ENCODE peak calls at places on chromosomes 1 and 21, in eight cellular contexts. One of them, this sample, is unnamed.

GRCh38 chr1:52186449-52186848 is 44.6 kb downstream of the ZFYVE9 start:
- DNase-seq in HFFc6: no peak
- DNase-seq in RWPE2: no peak
- DNase-seq in fibroblast of lung: peak; percentile 39
- DNase-seq in kidney epithelial cell: no peak
- DNase-seq in glutamatergic neuron: no peak
- DNase-seq in osteocyte: no peak
- DNase-seq in esophagus squamous epithelium: no peak
- DNase-seq in this sample: no peak

GRCh38 chr21:42570841-42571387 is 57.3 kb downstream of the SLC37A1 start:
- DNase-seq in esophagus squamous epithelium: no peak
- DNase-seq in fibroblast of lung: no peak
- DNase-seq in glutamatergic neuron: peak; percentile 37
- DNase-seq in HFFc6: no peak
- DNase-seq in RWPE2: no peak
- DNase-seq in kidney epithelial cell: peak; percentile 28
- DNase-seq in osteocyte: no peak
- DNase-seq in this sample: no peak

GRCh38 chr1:46692806-46693770 is 21.4 kb downstream of the TEX38 start:
- DNase-seq in osteocyte: no peak
- DNase-seq in esophagus squamous epithelium: no peak
- DNase-seq in HFFc6: no peak
- DNase-seq in fibroblast of lung: no peak
- DNase-seq in glutamatergic neuron: no peak
- DNase-seq in RWPE2: no peak
- DNase-seq in kidney epithelial cell: no peak
- DNase-seq in this sample: no peak

GRCh38 chr1:20867847-20868246 is 80.7 kb upstream of the HP1BP3 start:
- DNase-seq in HFFc6: peak; percentile 8
- DNase-seq in fibroblast of lung: no peak
- DNase-seq in kidney epithelial cell: no peak
- DNase-seq in esophagus squamous epithelium: no peak
- DNase-seq in glutamatergic neuron: no peak
- DNase-seq in osteocyte: no peak
- DNase-seq in RWPE2: no peak
- DNase-seq in this sample: no peak

GRCh38 chr21:43611598-43612369 is 47.5 kb downstream of the HSF2BP start:
- DNase-seq in RWPE2: no peak
- DNase-seq in esophagus squamous epithelium: no peak
- DNase-seq in glutamatergic neuron: peak; percentile 80
- DNase-seq in osteocyte: no peak
- DNase-seq in HFFc6: no peak
- DNase-seq in fibroblast of lung: peak; percentile 90
- DNase-seq in kidney epithelial cell: no peak
- DNase-seq in this sample: no peak

GRCh38 chr1:12034381-12034801 is 15.1 kb downstream of the MIIP start:
- DNase-seq in fibroblast of lung: peak; percentile 66
- DNase-seq in osteocyte: no peak
- DNase-seq in esophagus squamous epithelium: no peak
- DNase-seq in HFFc6: no peak
- DNase-seq in kidney epithelial cell: no peak
- DNase-seq in RWPE2: no peak
- DNase-seq in glutamatergic neuron: no peak
- DNase-seq in this sample: no peak

GRCh38 chr21:46084041-46084561 is 13.8 kb upstream of the COL6A2 start:
- DNase-seq in osteocyte: peak; percentile 85
- DNase-seq in RWPE2: no peak
- DNase-seq in kidney epithelial cell: no peak
- DNase-seq in HFFc6: no peak
- DNase-seq in glutamatergic neuron: no peak
- DNase-seq in esophagus squamous epithelium: no peak
- DNase-seq in fibroblast of lung: no peak
- DNase-seq in this sample: peak; percentile 87

GRCh38 chr1:151156515-151156819 is at the start of gene TNFAIP8L2:
- DNase-seq in glutamatergic neuron: no peak
- DNase-seq in HFFc6: no peak
- DNase-seq in osteocyte: no peak
- DNase-seq in RWPE2: no peak
- DNase-seq in esophagus squamous epithelium: no peak
- DNase-seq in kidney epithelial cell: no peak
- DNase-seq in fibroblast of lung: no peak
- DNase-seq in this sample: no peak

GRCh38 chr1:7374761-7375160 is 396.3 kb upstream of the VAMP3 start:
- DNase-seq in glutamatergic neuron: no peak
- DNase-seq in kidney epithelial cell: no peak
- DNase-seq in esophagus squamous epithelium: no peak
- DNase-seq in osteocyte: peak; percentile 53
- DNase-seq in RWPE2: no peak
- DNase-seq in fibroblast of lung: no peak
- DNase-seq in HFFc6: no peak
- DNase-seq in this sample: no peak

GRCh38 chr1:83900530-83900929 is 98.4 kb downstream of the TTLL7 start:
- DNase-seq in esophagus squamous epithelium: no peak
- DNase-seq in RWPE2: no peak
- DNase-seq in kidney epithelial cell: no peak
- DNase-seq in glutamatergic neuron: no peak
- DNase-seq in osteocyte: no peak
- DNase-seq in fibroblast of lung: peak; percentile 56
- DNase-seq in HFFc6: peak; percentile 60
- DNase-seq in this sample: no peak

GRCh38 chr21:32463889-32464300 is 51.4 kb downstream of the EVA1C start:
- DNase-seq in HFFc6: peak; percentile 87
- DNase-seq in RWPE2: no peak
- DNase-seq in glutamatergic neuron: no peak
- DNase-seq in fibroblast of lung: peak; percentile 90
- DNase-seq in kidney epithelial cell: peak; percentile 21
- DNase-seq in osteocyte: no peak
- DNase-seq in esophagus squamous epithelium: no peak
- DNase-seq in this sample: no peak

GRCh38 chr1:177270863-177271262 is 100.1 kb downstream of the BRINP2 start:
- DNase-seq in kidney epithelial cell: no peak
- DNase-seq in HFFc6: no peak
- DNase-seq in fibroblast of lung: no peak
- DNase-seq in esophagus squamous epithelium: no peak
- DNase-seq in RWPE2: no peak
- DNase-seq in osteocyte: no peak
- DNase-seq in glutamatergic neuron: no peak
- DNase-seq in this sample: no peak

GRCh38 chr1:41456847-41457540 is 27.5 kb downstream of the EDN2 start:
- DNase-seq in glutamatergic neuron: no peak
- DNase-seq in esophagus squamous epithelium: no peak
- DNase-seq in kidney epithelial cell: no peak
- DNase-seq in HFFc6: no peak
- DNase-seq in RWPE2: no peak
- DNase-seq in fibroblast of lung: no peak
- DNase-seq in osteocyte: no peak
- DNase-seq in this sample: no peak

GRCh38 chr1:2413495-2414296 is 1.3 kb upstream of the PEX10 start:
- DNase-seq in osteocyte: no peak
- DNase-seq in HFFc6: no peak
- DNase-seq in RWPE2: no peak
- DNase-seq in esophagus squamous epithelium: no peak
- DNase-seq in kidney epithelial cell: no peak
- DNase-seq in fibroblast of lung: no peak
- DNase-seq in glutamatergic neuron: no peak
- DNase-seq in this sample: no peak

GRCh38 chr1:151839457-151840409 is at the start of gene C2CD4D:
- DNase-seq in RWPE2: no peak
- DNase-seq in fibroblast of lung: no peak
- DNase-seq in glutamatergic neuron: peak; percentile 58
- DNase-seq in esophagus squamous epithelium: no peak
- DNase-seq in kidney epithelial cell: no peak
- DNase-seq in HFFc6: no peak
- DNase-seq in osteocyte: no peak
- DNase-seq in this sample: no peak

GRCh38 chr1:9590201-9590600 is 1.5 kb downstream of the TMEM201 start:
- DNase-seq in fibroblast of lung: no peak
- DNase-seq in kidney epithelial cell: no peak
- DNase-seq in HFFc6: no peak
- DNase-seq in glutamatergic neuron: no peak
- DNase-seq in RWPE2: no peak
- DNase-seq in esophagus squamous epithelium: no peak
- DNase-seq in osteocyte: no peak
- DNase-seq in this sample: no peak

GRCh38 chr1:194150242-194150641 is 963.8 kb upstream of the B3GALT2 start:
- DNase-seq in kidney epithelial cell: no peak
- DNase-seq in esophagus squamous epithelium: no peak
- DNase-seq in fibroblast of lung: no peak
- DNase-seq in glutamatergic neuron: no peak
- DNase-seq in RWPE2: no peak
- DNase-seq in osteocyte: no peak
- DNase-seq in HFFc6: no peak
- DNase-seq in this sample: no peak

GRCh38 chr21:30268608-30269197 is 14.0 kb downstream of the KRTAP24-1 start:
- DNase-seq in osteocyte: no peak
- DNase-seq in HFFc6: no peak
- DNase-seq in esophagus squamous epithelium: no peak
- DNase-seq in fibroblast of lung: no peak
- DNase-seq in kidney epithelial cell: no peak
- DNase-seq in RWPE2: no peak
- DNase-seq in glutamatergic neuron: no peak
- DNase-seq in this sample: no peak

GRCh38 chr1:28110555-28110954 is 22.1 kb upstream of the EYA3 start:
- DNase-seq in kidney epithelial cell: no peak
- DNase-seq in fibroblast of lung: no peak
- DNase-seq in esophagus squamous epithelium: no peak
- DNase-seq in glutamatergic neuron: no peak
- DNase-seq in RWPE2: no peak
- DNase-seq in HFFc6: peak; percentile 17
- DNase-seq in osteocyte: no peak
- DNase-seq in this sample: no peak

GRCh38 chr1:28114844-28115243 is 26.4 kb upstream of the EYA3 start:
- DNase-seq in esophagus squamous epithelium: no peak
- DNase-seq in RWPE2: no peak
- DNase-seq in osteocyte: no peak
- DNase-seq in fibroblast of lung: no peak
- DNase-seq in kidney epithelial cell: no peak
- DNase-seq in HFFc6: no peak
- DNase-seq in glutamatergic neuron: no peak
- DNase-seq in this sample: no peak

GRCh38 chr1:28115267-28115666 is 26.9 kb upstream of the EYA3 start:
- DNase-seq in osteocyte: no peak
- DNase-seq in RWPE2: no peak
- DNase-seq in glutamatergic neuron: no peak
- DNase-seq in HFFc6: no peak
- DNase-seq in fibroblast of lung: peak; percentile 30
- DNase-seq in kidney epithelial cell: no peak
- DNase-seq in esophagus squamous epithelium: no peak
- DNase-seq in this sample: no peak

GRCh38 chr1:28111157-28111556 is 22.7 kb upstream of the EYA3 start:
- DNase-seq in esophagus squamous epithelium: no peak
- DNase-seq in HFFc6: no peak
- DNase-seq in glutamatergic neuron: no peak
- DNase-seq in RWPE2: no peak
- DNase-seq in kidney epithelial cell: no peak
- DNase-seq in fibroblast of lung: no peak
- DNase-seq in osteocyte: no peak
- DNase-seq in this sample: no peak

GRCh38 chr1:28112388-28113311 is 24.2 kb upstream of the EYA3 start:
- DNase-seq in glutamatergic neuron: no peak
- DNase-seq in osteocyte: no peak
- DNase-seq in kidney epithelial cell: peak; percentile 63
- DNase-seq in fibroblast of lung: peak; percentile 56
- DNase-seq in RWPE2: no peak
- DNase-seq in HFFc6: peak; percentile 89
- DNase-seq in esophagus squamous epithelium: no peak
- DNase-seq in this sample: no peak
- TF ChIP-seq CTCF in glutamatergic neuron: no peak
- TF ChIP-seq CTCF in osteocyte: no peak
- TF ChIP-seq CTCF in kidney epithelial cell: peak; percentile 29
- TF ChIP-seq CTCF in fibroblast of lung: no peak
- TF ChIP-seq CTCF in RWPE2: no peak
- TF ChIP-seq CTCF in HFFc6: peak; percentile 69
- TF ChIP-seq CTCF in esophagus squamous epithelium: no peak
- TF ChIP-seq CTCF in this sample: no peak

DNA sequence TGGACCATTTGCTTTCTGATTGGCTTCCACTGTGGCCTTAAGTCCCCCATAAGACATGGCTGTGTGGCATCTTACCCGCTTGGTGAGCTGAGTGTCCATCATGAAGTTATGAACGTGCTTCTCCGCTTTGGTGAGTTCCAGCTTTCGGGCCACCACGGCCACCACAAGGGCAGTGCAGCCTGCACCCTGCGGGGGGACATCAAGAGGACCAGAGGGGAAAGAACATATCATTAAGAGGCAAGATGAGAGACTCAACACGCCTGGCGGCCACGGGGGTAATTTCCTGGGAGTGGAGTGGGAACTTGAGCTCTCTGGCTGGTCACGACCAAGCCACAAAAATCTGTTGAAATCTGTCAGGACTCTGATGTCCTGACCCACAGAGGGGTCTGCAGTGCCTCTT is 117.9 kb upstream of the ADAR start:
- DNase-seq in fibroblast of lung: no peak
- DNase-seq in RWPE2: no peak
- DNase-seq in osteocyte: no peak
- DNase-seq in HFFc6: no peak
- DNase-seq in kidney epithelial cell: no peak
- DNase-seq in esophagus squamous epithelium: no peak
- DNase-seq in glutamatergic neuron: no peak
- DNase-seq in this sample: no peak
- TF ChIP-seq CTCF in fibroblast of lung: no peak
- TF ChIP-seq CTCF in RWPE2: no peak
- TF ChIP-seq CTCF in osteocyte: no peak
- TF ChIP-seq CTCF in HFFc6: no peak
- TF ChIP-seq CTCF in kidney epithelial cell: no peak
- TF ChIP-seq CTCF in esophagus squamous epithelium: no peak
- TF ChIP-seq CTCF in glutamatergic neuron: no peak
- TF ChIP-seq CTCF in this sample: no peak

GRCh38 chr1:203593723-203594122 is 32.9 kb upstream of the ATP2B4 start:
- DNase-seq in kidney epithelial cell: no peak
- DNase-seq in HFFc6: peak; percentile 59
- DNase-seq in glutamatergic neuron: peak; percentile 32
- DNase-seq in RWPE2: no peak
- DNase-seq in fibroblast of lung: peak; percentile 32
- DNase-seq in esophagus squamous epithelium: no peak
- DNase-seq in osteocyte: no peak
- DNase-seq in this sample: no peak
- TF ChIP-seq CTCF in kidney epithelial cell: no peak
- TF ChIP-seq CTCF in HFFc6: peak; percentile 56
- TF ChIP-seq CTCF in glutamatergic neuron: no peak
- TF ChIP-seq CTCF in RWPE2: peak; percentile 26
- TF ChIP-seq CTCF in fibroblast of lung: no peak
- TF ChIP-seq CTCF in esophagus squamous epithelium: peak; percentile 51
- TF ChIP-seq CTCF in osteocyte: no peak
- TF ChIP-seq CTCF in this sample: peak; percentile 16

DNA sequence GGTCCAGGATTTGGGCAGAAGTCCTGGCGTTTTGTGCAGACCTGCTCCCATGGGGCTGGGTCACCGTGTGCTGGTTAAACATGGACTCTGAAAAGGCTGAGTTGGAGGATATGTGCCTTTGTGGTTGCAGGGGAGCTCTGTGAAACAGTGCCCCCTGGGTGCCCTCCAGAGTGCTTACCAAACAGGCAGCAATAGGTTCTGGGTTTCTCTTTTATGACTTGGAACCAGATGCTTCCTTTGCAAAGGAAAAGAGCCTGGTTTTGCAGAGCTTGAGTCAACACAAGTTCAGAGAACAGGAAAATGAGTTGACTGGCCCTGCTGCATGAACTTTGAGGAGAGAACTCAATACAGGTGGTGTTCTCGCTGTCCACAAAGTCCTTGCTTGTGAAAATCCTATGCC is 288.9 kb downstream of the TM2D1 start:
- DNase-seq in osteocyte: no peak
- DNase-seq in fibroblast of lung: no peak
- DNase-seq in HFFc6: no peak
- DNase-seq in kidney epithelial cell: no peak
- DNase-seq in RWPE2: no peak
- DNase-seq in glutamatergic neuron: no peak
- DNase-seq in esophagus squamous epithelium: no peak
- DNase-seq in this sample: no peak
- TF ChIP-seq CTCF in osteocyte: no peak
- TF ChIP-seq CTCF in fibroblast of lung: no peak
- TF ChIP-seq CTCF in HFFc6: peak; percentile 29
- TF ChIP-seq CTCF in kidney epithelial cell: peak; percentile 9
- TF ChIP-seq CTCF in RWPE2: no peak
- TF ChIP-seq CTCF in glutamatergic neuron: no peak
- TF ChIP-seq CTCF in esophagus squamous epithelium: no peak
- TF ChIP-seq CTCF in this sample: no peak